ENCODE peak calls at places on chromosomes 11 and 22, in six cellular contexts. N is psoas muscle, Y is body of pancreas, X is thoracic aorta, F is heart left ventricle, A is pancreas. C is an unnamed sample.

GRCh38 chr11:116714902-116715301 is 57.9 kb downstream of the BUD13 start:
- DNase-seq in Y (no peak), X (no peak), A (no peak), N (no peak), F (no peak), C (no peak)

GRCh38 chr11:113505046-113505445 is 29.8 kb upstream of the DRD2 start:
- DNase-seq in A (no peak), X (no peak), Y (no peak), N (no peak), F (no peak), C (no peak)

GRCh38 chr22:20983081-20983745 is 1.1 kb downstream of the LZTR1 start:
- DNase-seq in X (no peak), F (no peak), Y (no peak), A (no peak), N (no peak), C (no peak)

GRCh38 chr22:26072611-26073010 is 96.7 kb upstream of the SEZ6L start:
- DNase-seq in N (no peak), X (no peak), Y (no peak), A (no peak), F (no peak), C (no peak)

GRCh38 chr11:80616070-80616800 is 1175.4 kb upstream of the TENM4 start:
- DNase-seq in X (no peak), Y (no peak), A (no peak), N (no peak), F (no peak), C (no peak)

GRCh38 chr11:9273430-9274336 is 8.5 kb upstream of the DENND5A start:
- DNase-seq in X (no peak), N (no peak), F (no peak), Y (no peak), A (no peak), C (no peak)

GRCh38 chr11:62687508-62688396 is 1.6 kb downstream of the LRRN4CL start:
- DNase-seq in F (peak; percentile 51), Y (no peak), N (peak; percentile 27), A (no peak), X (no peak), C (no peak)

GRCh38 chr11:723120-723883 is 17.3 kb downstream of the EPS8L2 start:
- DNase-seq in X (no peak), F (no peak), N (peak; percentile 31), Y (no peak), A (no peak), C (no peak)

GRCh38 chr11:123083623-123084029 is 21.7 kb upstream of the HSPA8 start:
- DNase-seq in F (peak; percentile 89), Y (peak; percentile 79), A (peak; percentile 66), N (peak; percentile 78), X (peak; percentile 80), C (peak; percentile 82)

GRCh38 chr11:128181984-128182383 is 405.4 kb downstream of the ETS1 start:
- DNase-seq in N (no peak), X (no peak), Y (no peak), A (no peak), F (no peak), C (no peak)

GRCh38 chr22:40819741-40820140 is 595 bp upstream of the SLC25A17 start:
- DNase-seq in F (no peak), X (no peak), Y (no peak), A (no peak), N (no peak), C (no peak)

GRCh38 chr11:98110030-98110429 is 910.7 kb upstream of the CNTN5 start:
- DNase-seq in N (no peak), X (no peak), A (no peak), F (no peak), Y (no peak), C (no peak)

GRCh38 chr11:98104249-98104648 is 916.5 kb upstream of the CNTN5 start:
- DNase-seq in A (no peak), F (no peak), Y (no peak), X (no peak), N (no peak), C (no peak)

GRCh38 chr11:98107736-98108135 is 913.0 kb upstream of the CNTN5 start:
- DNase-seq in N (no peak), X (no peak), F (peak; percentile 47), A (no peak), Y (no peak), C (no peak)
- H3K27ac ChIP-seq in N (no peak overlapping the region), X (no peak overlapping the region), F (no peak overlapping the region), A (no peak overlapping the region), Y (no peak overlapping the region), C (no peak overlapping the region)

GRCh38 chr11:32809313-32809712 is 14.9 kb upstream of the CCDC73 start:
- DNase-seq in N (peak; percentile 38), X (no peak), A (peak; percentile 68), Y (peak; percentile 68), F (peak; percentile 62), C (peak; percentile 64)
- TF ChIP-seq CTCF in N (peak; percentile 45), X (peak; percentile 52), A (peak; percentile 24), Y (peak; percentile 64), F (peak; percentile 73), C (peak; percentile 42)

GRCh38 chr22:44338183-44338812 is 25.5 kb upstream of the SHISAL1 start:
- DNase-seq in N (no peak), A (no peak), F (peak; percentile 56), Y (no peak), X (no peak), C (no peak)

GRCh38 chr22:44338906-44339305 is 26.2 kb upstream of the SHISAL1 start:
- DNase-seq in F (no peak), X (no peak), Y (no peak), A (no peak), N (no peak), C (no peak)

GRCh38 chr22:44341431-44342346 is 28.9 kb upstream of the SHISAL1 start:
- DNase-seq in N (peak; percentile 45), F (no peak), Y (no peak), X (no peak), A (no peak), C (no peak)

GRCh38 chr22:44342347-44342956 is 29.7 kb upstream of the SHISAL1 start:
- DNase-seq in F (no peak), A (no peak), Y (no peak), N (no peak), X (no peak), C (no peak)

GRCh38 chr22:44340271-44341239 is 27.8 kb upstream of the SHISAL1 start:
- DNase-seq in F (no peak), Y (no peak), N (no peak), A (no peak), X (no peak), C (no peak)
- H3K9me3 ChIP-seq in F (no peaks in the 10 kb centered on the region), Y (no peaks in the 10 kb centered on the region), N (no peaks in the 10 kb centered on the region), A (no peaks in the 10 kb centered on the region), X (no peaks in the 10 kb centered on the region), C (no peaks in the 10 kb centered on the region)

GRCh38 chr11:68031136-68031459 is 617 bp downstream of the NDUFS8 start:
- DNase-seq in Y (no peak), F (no peak), A (no peak), N (no peak), X (no peak), C (no peak)
- H3K27ac ChIP-seq in Y (peak overlapping the region; percentile 87), F (peak overlapping the region; percentile 93), A (peak overlapping the region; percentile 65), N (peak overlapping the region; percentile 89), X (peak overlapping the region; percentile 86), C (peak overlapping the region; percentile 93)

DNA sequence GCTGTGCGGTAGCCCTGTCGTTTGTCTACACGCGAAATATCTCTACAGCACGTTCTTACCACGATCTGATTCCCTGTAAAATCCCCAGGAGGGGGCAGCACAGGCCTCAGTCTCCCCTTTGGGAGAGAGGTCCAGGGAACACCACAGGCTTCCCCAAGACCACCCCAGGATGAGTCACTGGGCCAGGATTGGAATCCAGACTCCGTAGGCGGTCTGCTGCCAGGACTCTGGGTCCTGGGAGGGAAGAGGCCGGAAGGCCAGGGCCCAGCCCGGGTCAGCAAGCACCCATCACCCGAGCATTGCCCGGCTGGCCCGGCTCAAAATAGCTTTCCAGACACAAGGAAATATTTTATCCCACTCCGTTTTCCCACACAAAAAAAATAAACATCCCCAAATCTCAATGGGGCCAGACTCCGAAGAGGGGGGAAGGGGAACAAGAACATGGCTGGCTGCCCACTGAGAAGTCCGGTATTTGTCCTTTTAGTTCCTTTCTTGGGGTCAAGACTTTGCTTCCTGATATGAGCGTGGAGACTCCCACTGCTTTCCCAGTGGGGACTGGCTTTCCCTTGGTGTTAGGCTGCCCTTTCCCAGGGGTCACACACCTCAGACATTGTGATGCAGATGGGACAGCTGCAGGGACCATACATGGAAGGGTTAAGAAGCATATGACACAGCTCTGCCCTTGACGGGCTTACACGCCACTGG is 91.3 kb downstream of the LRRC32 start:
- DNase-seq in X (peak; percentile 41), A (no peak), N (peak; percentile 51), F (peak; percentile 83), Y (no peak), C (no peak)
- TF ChIP-seq CTCF in X (peak; percentile 31), A (no peak), N (peak; percentile 11), F (peak; percentile 62), Y (no peak), C (no peak)

GRCh38 chr22:48857202-48857805 is 970.4 kb downstream of the BRD1 start:
- DNase-seq in N (no peak), Y (no peak), F (no peak), A (no peak), X (no peak), C (no peak)

GRCh38 chr22:48855593-48856307 is 971.9 kb downstream of the BRD1 start:
- DNase-seq in N (no peak), A (no peak), F (no peak), Y (no peak), X (no peak), C (no peak)

GRCh38 chr22:48858121-48858520 is 969.6 kb downstream of the BRD1 start:
- DNase-seq in N (no peak), A (no peak), F (no peak), X (no peak), Y (no peak), C (no peak)

GRCh38 chr22:48855013-48855412 is 972.7 kb downstream of the BRD1 start:
- DNase-seq in A (no peak), X (no peak), Y (no peak), F (no peak), N (no peak), C (no peak)

GRCh38 chr22:48856308-48856615 is 971.4 kb downstream of the BRD1 start:
- DNase-seq in A (no peak), F (no peak), X (no peak), Y (no peak), N (no peak), C (no peak)
- H3K9me3 ChIP-seq in A (no peaks in the 10 kb centered on the region), F (no peaks in the 10 kb centered on the region), X (no peaks in the 10 kb centered on the region), Y (no peaks in the 10 kb centered on the region), N (no peaks in the 10 kb centered on the region), C (no peaks in the 10 kb centered on the region)

DNA sequence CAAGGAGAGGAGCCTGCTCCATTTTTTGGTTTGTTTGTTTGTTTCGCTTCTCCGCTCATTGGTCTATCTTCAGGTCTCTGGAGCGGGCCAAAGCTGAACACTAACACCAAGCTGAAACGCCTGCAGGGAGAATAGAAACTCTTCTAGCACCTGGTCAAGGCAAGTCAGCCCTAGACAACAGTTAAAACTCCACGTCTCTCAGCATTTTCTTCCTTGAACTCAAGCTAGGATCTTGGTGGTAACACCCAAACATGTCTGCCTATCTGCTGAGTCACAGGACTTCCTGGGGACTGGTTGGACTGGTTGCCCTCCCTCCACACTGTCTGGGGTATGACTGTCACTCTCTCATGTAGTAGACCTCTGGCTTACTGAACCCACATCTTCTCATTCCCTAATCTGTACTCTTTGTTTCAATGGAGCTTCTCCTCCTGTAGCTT is 23.9 kb upstream of the RBFOX2 start:
- DNase-seq in A (no peak), F (no peak), Y (no peak), X (no peak), N (no peak), C (no peak)
- H3K27ac ChIP-seq in A (no peak overlapping the region), F (no peak overlapping the region), Y (no peak overlapping the region), X (no peak overlapping the region), N (no peak overlapping the region), C (no peak overlapping the region)

C was measured in lung.